ENCODE peak calls at places on chromosomes 4 and X, in five cellular contexts. One of them, this sample, is unnamed.

GRCh38 chr4:119025916-119026661 is 109.5 kb upstream of the MYOZ2 start:
- DNase-seq in foreskin fibroblast: peak
- DNase-seq in kidney: no peak
- DNase-seq in H9: no peak
- DNase-seq in ascending aorta: peak
- DNase-seq in this sample: no peak

GRCh38 chr4:75235359-75235951 is 278.7 kb downstream of the RCHY1 start:
- DNase-seq in foreskin fibroblast: no peak
- DNase-seq in kidney: no peak
- DNase-seq in H9: no peak
- DNase-seq in ascending aorta: no peak
- DNase-seq in this sample: no peak

GRCh38 chr4:185566425-185566824 is 31.1 kb upstream of the PDLIM3 start:
- DNase-seq in foreskin fibroblast: no peak
- DNase-seq in kidney: no peak
- DNase-seq in H9: no peak
- DNase-seq in ascending aorta: no peak
- DNase-seq in this sample: no peak

GRCh38 chr4:8297691-8298485 is 28.3 kb downstream of the HTRA3 start:
- DNase-seq in foreskin fibroblast: no peak
- DNase-seq in kidney: peak
- DNase-seq in H9: no peak
- DNase-seq in ascending aorta: peak
- DNase-seq in this sample: peak

GRCh38 chrX:46811101-46811500 is 25.7 kb upstream of the RP2 start:
- DNase-seq in foreskin fibroblast: no peak
- DNase-seq in kidney: no peak
- DNase-seq in H9: no peak
- DNase-seq in ascending aorta: no peak
- DNase-seq in this sample: no peak

GRCh38 chr4:173990126-173990878 is 293.2 kb downstream of the FBXO8 start:
- DNase-seq in foreskin fibroblast: peak
- DNase-seq in kidney: no peak
- DNase-seq in H9: no peak
- DNase-seq in ascending aorta: no peak
- DNase-seq in this sample: no peak

GRCh38 chr4:141046255-141046654 is 87.0 kb downstream of the RNF150 start:
- DNase-seq in foreskin fibroblast: peak
- DNase-seq in kidney: no peak
- DNase-seq in H9: no peak
- DNase-seq in ascending aorta: no peak
- DNase-seq in this sample: no peak

GRCh38 chrX:97504435-97504834 is 620.7 kb downstream of the RPA4 start:
- DNase-seq in foreskin fibroblast: no peak
- DNase-seq in kidney: no peak
- DNase-seq in H9: no peak
- DNase-seq in ascending aorta: no peak
- DNase-seq in this sample: no peak

GRCh38 chrX:119072771-119073170 is at the start of gene CT47C1:
- DNase-seq in foreskin fibroblast: no peak
- DNase-seq in kidney: no peak
- DNase-seq in H9: no peak
- DNase-seq in ascending aorta: no peak
- DNase-seq in this sample: no peak

GRCh38 chr4:84733343-84734033 is 150.6 kb downstream of the CDS1 start:
- DNase-seq in foreskin fibroblast: no peak
- DNase-seq in kidney: no peak
- DNase-seq in H9: no peak
- DNase-seq in ascending aorta: no peak
- DNase-seq in this sample: no peak

GRCh38 chrX:29862126-29862664 is 353.2 kb upstream of the MAGEB2 start:
- DNase-seq in foreskin fibroblast: no peak
- DNase-seq in kidney: no peak
- DNase-seq in H9: no peak
- DNase-seq in ascending aorta: no peak
- DNase-seq in this sample: no peak

GRCh38 chr4:135240796-135241195 is 1039.2 kb upstream of the PABPC4L start:
- DNase-seq in foreskin fibroblast: peak
- DNase-seq in kidney: no peak
- DNase-seq in H9: no peak
- DNase-seq in ascending aorta: no peak
- DNase-seq in this sample: no peak

GRCh38 chrX:153411255-153411987 is at the start of gene ZFP92:
- DNase-seq in foreskin fibroblast: peak
- DNase-seq in kidney: no peak
- DNase-seq in H9: no peak
- DNase-seq in ascending aorta: no peak
- DNase-seq in this sample: peak

GRCh38 chr4:16516796-16517413 is 290.6 kb upstream of the TAPT1 start:
- DNase-seq in foreskin fibroblast: peak
- DNase-seq in kidney: peak
- DNase-seq in H9: no peak
- DNase-seq in ascending aorta: peak
- DNase-seq in this sample: no peak

GRCh38 chr4:30536231-30536630 is 183.9 kb upstream of the PCDH7 start:
- DNase-seq in foreskin fibroblast: no peak
- DNase-seq in kidney: no peak
- DNase-seq in H9: no peak
- DNase-seq in ascending aorta: no peak
- DNase-seq in this sample: no peak

GRCh38 chrX:8345473-8345872 is 119.2 kb upstream of the VCX3B start:
- DNase-seq in foreskin fibroblast: no peak
- DNase-seq in kidney: no peak
- DNase-seq in H9: no peak
- DNase-seq in ascending aorta: no peak
- DNase-seq in this sample: no peak

GRCh38 chrX:37383313-37383712 is 34.1 kb downstream of the PRRG1 start:
- DNase-seq in foreskin fibroblast: peak
- DNase-seq in kidney: no peak
- DNase-seq in H9: no peak
- DNase-seq in ascending aorta: no peak
- DNase-seq in this sample: no peak

GRCh38 chr4:175891863-175892262 is 79.8 kb upstream of the GPM6A start:
- DNase-seq in foreskin fibroblast: peak
- DNase-seq in kidney: no peak
- DNase-seq in H9: no peak
- DNase-seq in ascending aorta: no peak
- DNase-seq in this sample: no peak

GRCh38 chr4:64713256-64713840 is 304.1 kb upstream of the TECRL start:
- DNase-seq in foreskin fibroblast: peak
- DNase-seq in kidney: no peak
- DNase-seq in H9: no peak
- DNase-seq in ascending aorta: no peak
- DNase-seq in this sample: no peak
- TF ChIP-seq CTCF in foreskin fibroblast: peak
- TF ChIP-seq CTCF in kidney: peak
- TF ChIP-seq CTCF in H9: peak
- TF ChIP-seq CTCF in ascending aorta: no peak
- TF ChIP-seq CTCF in this sample: peak

GRCh38 chr4:184163813-184164212 is 53.9 kb downstream of the ENPP6 start:
- DNase-seq in foreskin fibroblast: peak
- DNase-seq in kidney: no peak
- DNase-seq in H9: peak
- DNase-seq in ascending aorta: no peak
- DNase-seq in this sample: no peak
- TF ChIP-seq CTCF in foreskin fibroblast: no peak
- TF ChIP-seq CTCF in kidney: peak
- TF ChIP-seq CTCF in H9: peak
- TF ChIP-seq CTCF in ascending aorta: peak
- TF ChIP-seq CTCF in this sample: peak

GRCh38 chr4:22356996-22357596 is 158.8 kb downstream of the ADGRA3 start:
- DNase-seq in foreskin fibroblast: peak
- DNase-seq in kidney: no peak
- DNase-seq in H9: no peak
- DNase-seq in ascending aorta: no peak
- DNase-seq in this sample: no peak
- TF ChIP-seq CTCF in foreskin fibroblast: peak
- TF ChIP-seq CTCF in kidney: peak
- TF ChIP-seq CTCF in H9: peak
- TF ChIP-seq CTCF in ascending aorta: no peak
- TF ChIP-seq CTCF in this sample: peak

GRCh38 chrX:125846251-125846650 is 319.8 kb downstream of the DCAF12L2 start:
- DNase-seq in foreskin fibroblast: no peak
- DNase-seq in kidney: no peak
- DNase-seq in H9: no peak
- DNase-seq in ascending aorta: no peak
- DNase-seq in this sample: no peak
- TF ChIP-seq CTCF in foreskin fibroblast: no peak
- TF ChIP-seq CTCF in kidney: no peak
- TF ChIP-seq CTCF in H9: no peak
- TF ChIP-seq CTCF in ascending aorta: no peak
- TF ChIP-seq CTCF in this sample: no peak

GRCh38 chr4:2714071-2714770 is 41.9 kb downstream of the TNIP2 start:
- DNase-seq in foreskin fibroblast: peak
- DNase-seq in kidney: no peak
- DNase-seq in H9: no peak
- DNase-seq in ascending aorta: peak
- DNase-seq in this sample: no peak

GRCh38 chr4:2713337-2713736 is 42.8 kb downstream of the TNIP2 start:
- DNase-seq in foreskin fibroblast: no peak
- DNase-seq in kidney: no peak
- DNase-seq in H9: no peak
- DNase-seq in ascending aorta: no peak
- DNase-seq in this sample: no peak

GRCh38 chr4:2715426-2715825 is 40.7 kb downstream of the TNIP2 start:
- DNase-seq in foreskin fibroblast: no peak
- DNase-seq in kidney: no peak
- DNase-seq in H9: no peak
- DNase-seq in ascending aorta: no peak
- DNase-seq in this sample: peak

GRCh38 chr4:2714918-2715317 is 41.2 kb downstream of the TNIP2 start:
- DNase-seq in foreskin fibroblast: no peak
- DNase-seq in kidney: no peak
- DNase-seq in H9: no peak
- DNase-seq in ascending aorta: peak
- DNase-seq in this sample: peak

DNA sequence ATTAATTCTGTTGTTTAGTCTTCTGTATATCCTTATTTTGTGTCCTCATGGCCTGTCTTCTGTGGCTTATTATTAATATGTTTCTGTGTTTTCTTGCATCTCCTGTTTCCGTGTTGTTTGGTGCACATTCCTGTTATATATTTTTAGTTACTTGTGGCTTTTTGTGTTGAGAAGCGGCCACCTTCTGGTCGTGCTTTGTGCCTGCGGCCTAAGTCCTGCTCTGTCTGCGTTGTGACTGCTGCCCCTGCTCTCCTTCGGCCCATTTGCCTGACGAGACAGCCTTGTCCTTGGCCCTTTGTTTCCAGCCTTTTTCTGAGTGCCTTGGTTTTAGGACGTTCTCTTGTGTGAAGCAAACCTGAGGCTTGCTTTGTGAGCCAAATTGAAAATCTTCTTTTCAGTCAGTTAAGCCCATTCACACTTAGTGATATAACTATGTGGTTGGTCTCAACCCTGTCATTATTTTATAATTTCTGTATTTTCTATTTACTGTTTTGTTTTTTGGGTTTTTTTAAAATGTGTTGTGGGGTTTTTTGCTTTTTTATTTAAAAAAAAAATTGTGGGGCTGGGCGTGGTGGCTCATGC is 43.8 kb downstream of the TNIP2 start:
- DNase-seq in foreskin fibroblast: peak
- DNase-seq in kidney: no peak
- DNase-seq in H9: peak
- DNase-seq in ascending aorta: no peak
- DNase-seq in this sample: no peak
- TF ChIP-seq CTCF in foreskin fibroblast: peak
- TF ChIP-seq CTCF in kidney: no peak
- TF ChIP-seq CTCF in H9: peak
- TF ChIP-seq CTCF in ascending aorta: no peak
- TF ChIP-seq CTCF in this sample: peak

GRCh38 chr4:15413010-15413622 is 14.7 kb upstream of the C1QTNF7 start:
- DNase-seq in foreskin fibroblast: peak
- DNase-seq in kidney: no peak
- DNase-seq in H9: no peak
- DNase-seq in ascending aorta: no peak
- DNase-seq in this sample: no peak

GRCh38 chr4:15413623-15414019 is 14.2 kb upstream of the C1QTNF7 start:
- DNase-seq in foreskin fibroblast: no peak
- DNase-seq in kidney: no peak
- DNase-seq in H9: no peak
- DNase-seq in ascending aorta: no peak
- DNase-seq in this sample: no peak

GRCh38 chr4:15414601-15415091 is 13.2 kb upstream of the C1QTNF7 start:
- DNase-seq in foreskin fibroblast: peak
- DNase-seq in kidney: no peak
- DNase-seq in H9: no peak
- DNase-seq in ascending aorta: no peak
- DNase-seq in this sample: no peak

GRCh38 chr4:15420642-15421041 is 7.2 kb upstream of the C1QTNF7 start:
- DNase-seq in foreskin fibroblast: peak
- DNase-seq in kidney: no peak
- DNase-seq in H9: no peak
- DNase-seq in ascending aorta: no peak
- DNase-seq in this sample: no peak

GRCh38 chr4:15416357-15417327 is 11.2 kb upstream of the C1QTNF7 start:
- DNase-seq in foreskin fibroblast: no peak
- DNase-seq in kidney: no peak
- DNase-seq in H9: no peak
- DNase-seq in ascending aorta: no peak
- DNase-seq in this sample: no peak
- TF ChIP-seq CTCF in foreskin fibroblast: no peak
- TF ChIP-seq CTCF in kidney: no peak
- TF ChIP-seq CTCF in H9: no peak
- TF ChIP-seq CTCF in ascending aorta: no peak
- TF ChIP-seq CTCF in this sample: no peak

GRCh38 chrX:111823703-111824102 is 52.3 kb upstream of the TRPC5OS start:
- DNase-seq in foreskin fibroblast: no peak
- DNase-seq in kidney: no peak
- DNase-seq in H9: no peak
- DNase-seq in ascending aorta: no peak
- DNase-seq in this sample: no peak

GRCh38 chrX:111822191-111822590 is 53.8 kb upstream of the TRPC5OS start:
- DNase-seq in foreskin fibroblast: no peak
- DNase-seq in kidney: no peak
- DNase-seq in H9: no peak
- DNase-seq in ascending aorta: no peak
- DNase-seq in this sample: no peak

DNA sequence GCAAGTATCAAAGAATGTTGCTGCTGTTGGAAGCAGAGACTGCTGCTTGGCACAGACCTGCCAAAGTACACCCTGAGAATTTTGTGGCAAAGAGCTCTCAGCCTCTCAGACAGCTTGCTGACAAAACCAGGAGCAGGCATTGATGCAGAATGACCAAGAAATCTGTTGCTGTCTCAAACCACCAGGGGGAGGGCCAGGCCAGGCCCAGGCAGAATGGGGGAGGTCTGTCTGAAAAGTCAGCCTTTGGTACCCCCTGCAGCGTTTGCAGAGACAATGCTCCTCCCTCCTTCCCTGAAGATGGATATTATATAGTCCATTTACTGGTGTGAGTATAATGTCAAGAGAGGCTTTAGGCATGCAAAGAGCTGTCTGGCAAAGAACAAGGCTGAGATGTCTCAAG is 52.9 kb upstream of the TRPC5OS start:
- DNase-seq in foreskin fibroblast: no peak
- DNase-seq in kidney: no peak
- DNase-seq in H9: peak
- DNase-seq in ascending aorta: no peak
- DNase-seq in this sample: no peak
- TF ChIP-seq CTCF in foreskin fibroblast: no peak
- TF ChIP-seq CTCF in kidney: no peak
- TF ChIP-seq CTCF in H9: peak
- TF ChIP-seq CTCF in ascending aorta: no peak
- TF ChIP-seq CTCF in this sample: peak

This sample was measured in chondrocyte.